ENCODE peak calls at places on chromosomes 16 and 17, in eight cellular contexts. H is AG10803, N is lower leg skin, J is cardiac fibroblast, M is fibroblast of pulmonary artery, B is neural progenitor cell, A is GM12865, V is Calu3. S is an unnamed sample.

GRCh38 chr17:33901085-33901484 is 354.0 kb upstream of the CCL2 start:
- DNase-seq in B (no peak), J (no peak), N (no peak), M (no peak), V (no peak), H (no peak), A (no peak), S (no peak)

GRCh38 chr16:48641770-48642169 is 31.8 kb upstream of the N4BP1 start:
- DNase-seq in M (no peak), J (no peak), A (no peak), V (no peak), H (no peak), B (no peak), N (no peak), S (no peak)

GRCh38 chr17:34081269-34081668 is 173.8 kb upstream of the CCL2 start:
- DNase-seq in A (peak), B (peak), H (no peak), N (no peak), J (peak), V (peak), M (peak), S (no peak)

GRCh38 chr16:80526418-80527061 is 14.3 kb upstream of the DYNLRB2 start:
- DNase-seq in M (peak), J (peak), V (peak), H (peak), N (no peak), B (peak), A (peak), S (peak)

GRCh38 chr17:47894498-47895253 is 1.4 kb upstream of the SP2 start:
- DNase-seq in H (no peak), M (no peak), V (no peak), N (no peak), B (no peak), J (no peak), A (no peak), S (no peak)

GRCh38 chr17:3744032-3744431 is 20.3 kb downstream of the HASPIN start:
- DNase-seq in J (peak), A (no peak), H (no peak), N (no peak), M (no peak), V (no peak), B (no peak), S (no peak)

GRCh38 chr16:25109643-25110042 is 1.9 kb upstream of the LCMT1 start:
- DNase-seq in M (peak), N (no peak), A (no peak), J (peak), V (peak), H (peak), B (no peak), S (peak)

GRCh38 chr16:27485811-27486210 is 63.9 kb downstream of the GTF3C1 start:
- DNase-seq in V (no peak), H (no peak), N (no peak), B (no peak), J (no peak), A (no peak), M (no peak), S (no peak)

GRCh38 chr17:57607553-57608120 is 137.5 kb downstream of the CCDC182 start:
- DNase-seq in N (no peak), J (peak), B (no peak), A (no peak), H (no peak), V (no peak), M (no peak), S (no peak)

GRCh38 chr17:69608808-69609494 is 194.5 kb downstream of the MAP2K6 start:
- DNase-seq in A (no peak), H (peak), M (peak), J (peak), B (no peak), N (no peak), V (no peak), S (no peak)

GRCh38 chr16:55297910-55298175 is 26.2 kb upstream of the IRX6 start:
- DNase-seq in H (peak), J (no peak), N (no peak), A (no peak), V (peak), M (no peak), B (no peak), S (no peak)

GRCh38 chr17:74759243-74759801 is 10.9 kb downstream of the NHERF1 start:
- DNase-seq in B (no peak), J (no peak), A (peak), H (no peak), M (no peak), N (no peak), V (peak), S (no peak)

GRCh38 chr17:68382582-68383085 is 74.7 kb downstream of the WIPI1 start:
- DNase-seq in H (peak), A (no peak), M (no peak), N (no peak), B (no peak), V (no peak), J (no peak), S (no peak)

GRCh38 chr17:75856062-75856681 is 1.0 kb upstream of the WBP2 start:
- DNase-seq in N (no peak), M (no peak), A (peak), J (peak), V (peak), H (no peak), B (no peak), S (no peak)
- TF ChIP-seq CTCF in N (no peak), M (no peak), A (no peak), J (no peak), V (no peak), H (no peak), B (no peak), S (peak)

DNA sequence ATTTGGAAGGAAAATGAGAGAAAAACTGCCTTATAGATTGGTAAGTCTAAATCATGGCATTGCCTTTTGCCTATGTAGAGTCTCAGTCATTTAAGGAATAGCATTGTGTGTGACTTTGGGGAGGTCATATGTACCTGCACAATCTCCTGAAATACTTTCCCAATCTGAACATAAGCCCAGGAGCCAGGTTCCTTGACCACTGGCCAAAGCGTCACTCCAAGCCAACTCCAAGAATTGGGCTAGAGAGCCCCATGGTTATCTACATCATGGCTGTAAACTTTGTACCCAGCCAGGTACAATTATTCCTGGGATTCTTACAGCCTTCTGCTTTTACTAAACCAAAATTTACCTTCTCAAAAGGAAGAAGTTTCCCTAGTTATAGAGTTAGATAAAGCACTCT is 40.8 kb upstream of the MED13 start:
- DNase-seq in A (no peak), J (no peak), B (no peak), M (no peak), N (no peak), H (no peak), V (no peak), S (no peak)
- TF ChIP-seq CTCF in A (no peak), J (no peak), B (no peak), M (no peak), N (no peak), H (no peak), V (no peak), S (no peak)

DNA sequence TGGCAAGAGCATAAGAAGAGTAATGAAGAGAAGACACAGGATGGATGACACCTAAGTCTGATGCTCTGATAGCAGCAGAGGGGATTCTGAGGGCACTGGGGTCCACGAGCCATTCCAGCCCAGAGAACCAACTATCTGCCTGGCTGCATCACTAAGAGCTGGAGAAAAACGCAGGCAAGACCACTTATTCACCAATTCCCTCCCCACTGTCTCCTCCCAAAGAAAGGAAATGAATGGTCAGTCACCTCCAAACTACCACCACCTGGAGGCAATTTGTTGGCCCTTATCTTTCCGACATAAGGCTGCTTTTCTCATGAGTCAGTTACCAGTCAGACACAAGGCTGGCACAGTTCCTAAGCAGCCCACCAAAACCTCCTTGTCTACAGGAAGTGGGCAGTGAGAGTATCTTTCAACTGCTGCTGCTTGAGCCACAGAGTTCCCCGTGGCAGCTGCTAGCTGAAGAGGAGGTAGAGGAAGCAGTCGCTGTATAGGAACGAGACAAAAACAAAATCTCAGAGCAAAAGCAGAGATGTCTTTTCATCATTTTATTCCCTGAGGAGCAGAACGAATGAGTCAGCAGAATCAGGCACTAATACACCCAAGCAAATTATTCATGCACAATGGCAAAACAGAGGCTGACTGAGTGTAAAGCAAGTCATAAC is 111.1 kb downstream of the SMG6 start:
- DNase-seq in M (peak), A (peak), V (peak), H (peak), B (no peak), J (peak), N (no peak), S (no peak)
- TF ChIP-seq CTCF in M (no peak), A (no peak), V (no peak), H (peak), B (no peak), J (no peak), N (no peak), S (no peak)

GRCh38 chr16:57627184-57627871 is 1.1 kb upstream of the ADGRG1 start:
- DNase-seq in N (no peak), M (peak), H (peak), A (no peak), J (peak), B (peak), V (peak), S (no peak)
- TF ChIP-seq CTCF in N (no peak), M (peak), H (peak), A (no peak), J (peak), B (peak), V (no peak), S (no peak)

GRCh38 chr16:12133738-12134137 is 157.2 kb downstream of the SNX29 start:
- DNase-seq in N (no peak), H (no peak), A (no peak), V (no peak), B (no peak), M (no peak), J (no peak), S (no peak)

GRCh38 chr16:12141073-12141472 is 164.5 kb downstream of the SNX29 start:
- DNase-seq in J (no peak), A (no peak), N (no peak), V (no peak), M (no peak), B (no peak), H (no peak), S (no peak)

GRCh38 chr16:12142157-12142556 is 165.6 kb downstream of the SNX29 start:
- DNase-seq in N (no peak), A (no peak), J (no peak), B (no peak), V (no peak), H (no peak), M (no peak), S (no peak)

GRCh38 chr16:12141556-12141955 is 165.0 kb downstream of the SNX29 start:
- DNase-seq in J (no peak), H (no peak), N (no peak), M (no peak), B (no peak), A (no peak), V (no peak), S (no peak)

DNA sequence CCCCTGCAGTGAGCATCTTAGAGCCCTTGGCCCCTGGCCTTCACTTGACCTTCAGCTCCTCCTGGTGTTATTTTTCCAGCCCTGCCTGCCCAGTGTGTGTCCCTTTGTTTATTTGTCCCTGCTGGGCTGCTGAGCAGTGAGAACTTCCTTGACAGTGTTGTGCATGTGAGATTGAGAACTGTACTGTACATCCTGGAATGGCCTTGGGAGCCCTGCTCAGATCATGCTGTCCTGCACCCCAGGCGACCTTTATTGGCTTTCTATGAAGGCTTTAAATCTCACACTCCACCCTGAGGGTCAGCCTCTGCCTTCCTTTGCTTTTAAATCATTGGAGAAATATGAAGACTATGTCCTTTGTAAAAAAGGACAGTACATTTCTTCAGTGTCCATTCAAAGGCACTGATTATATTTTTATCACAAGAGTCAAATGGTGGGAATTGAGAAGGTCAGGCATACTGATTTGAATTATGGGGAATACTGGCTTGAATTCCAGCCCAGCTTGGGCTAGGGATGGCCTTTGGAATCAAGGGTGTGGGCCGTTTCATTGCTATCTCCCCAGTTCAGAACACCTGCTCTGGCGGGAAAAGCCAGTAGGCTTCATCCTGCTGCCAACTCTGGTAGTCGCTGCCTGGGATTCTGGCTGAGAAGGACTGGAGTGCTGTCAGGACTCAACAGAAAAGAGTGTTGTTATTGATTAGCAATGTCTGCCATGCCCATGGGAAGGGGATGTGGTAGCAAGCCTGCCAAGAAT is 161.0 kb downstream of the SNX29 start:
- DNase-seq in J (no peak), M (no peak), A (no peak), V (no peak), B (no peak), H (no peak), N (no peak), S (no peak)
- TF ChIP-seq CTCF in J (no peak), M (no peak), A (no peak), V (no peak), B (no peak), H (no peak), N (no peak), S (no peak)

GRCh38 chr17:7252176-7253043 is at the start of gene ELP5:
- DNase-seq in H (peak), A (peak), J (peak), B (peak), V (peak), M (peak), N (peak), S (peak)
- TF ChIP-seq CTCF in H (peak), A (peak), J (no peak), B (peak), V (no peak), M (no peak), N (peak), S (peak)

DNA sequence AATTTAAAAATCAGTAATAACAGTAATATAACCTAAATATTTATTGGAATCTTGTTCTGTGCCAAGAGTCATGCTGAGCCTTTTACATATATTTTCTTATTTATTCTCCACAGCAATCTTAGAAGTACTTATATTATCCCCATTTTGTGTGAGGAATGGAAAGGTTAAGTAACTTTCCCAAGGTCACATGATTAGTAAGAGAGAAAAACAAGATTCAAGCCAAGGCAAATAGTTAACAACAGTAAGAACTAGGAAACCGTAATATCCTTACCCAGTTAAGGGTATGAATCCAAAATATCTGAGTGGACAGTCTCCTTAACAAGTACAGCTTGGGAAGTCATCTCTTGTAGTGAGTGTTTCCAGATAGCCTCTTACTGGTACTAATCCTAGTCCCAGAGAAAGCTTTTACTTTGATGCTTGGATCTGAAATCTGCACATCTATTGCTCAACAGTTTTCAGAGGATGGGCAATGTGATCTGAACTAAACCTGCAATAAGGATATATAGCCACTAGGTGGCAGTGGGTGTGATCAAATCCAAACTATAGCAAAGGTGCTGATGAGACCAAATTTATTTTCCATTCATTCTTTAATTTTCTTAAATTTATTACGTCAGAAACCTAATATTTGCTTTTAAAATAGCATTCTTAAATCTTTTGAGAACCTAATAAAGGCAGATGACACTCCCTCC is 23.3 kb downstream of the SHISA6 start:
- DNase-seq in H (no peak), V (no peak), J (peak), A (peak), M (no peak), B (no peak), N (no peak), S (no peak)
- TF ChIP-seq CTCF in H (peak), V (no peak), J (peak), A (peak), M (peak), B (peak), N (no peak), S (peak)

GRCh38 chr16:2752035-2752849 is at the start of gene SRRM2:
- DNase-seq in B (peak), V (peak), M (peak), A (peak), N (peak), H (peak), J (peak), S (peak)

GRCh38 chr16:2755158-2755557 is 2.7 kb downstream of the SRRM2 start:
- DNase-seq in V (no peak), M (no peak), J (no peak), H (no peak), N (no peak), B (no peak), A (no peak), S (no peak)

GRCh38 chr16:2751577-2752034 is 832 bp upstream of the SRRM2 start:
- DNase-seq in B (no peak), J (no peak), N (no peak), M (peak), H (no peak), V (no peak), A (peak), S (no peak)

GRCh38 chr16:2752850-2753522 is 548 bp downstream of the SRRM2 start:
- DNase-seq in N (peak), V (peak), H (peak), A (peak), B (peak), M (peak), J (peak), S (peak)

DNA sequence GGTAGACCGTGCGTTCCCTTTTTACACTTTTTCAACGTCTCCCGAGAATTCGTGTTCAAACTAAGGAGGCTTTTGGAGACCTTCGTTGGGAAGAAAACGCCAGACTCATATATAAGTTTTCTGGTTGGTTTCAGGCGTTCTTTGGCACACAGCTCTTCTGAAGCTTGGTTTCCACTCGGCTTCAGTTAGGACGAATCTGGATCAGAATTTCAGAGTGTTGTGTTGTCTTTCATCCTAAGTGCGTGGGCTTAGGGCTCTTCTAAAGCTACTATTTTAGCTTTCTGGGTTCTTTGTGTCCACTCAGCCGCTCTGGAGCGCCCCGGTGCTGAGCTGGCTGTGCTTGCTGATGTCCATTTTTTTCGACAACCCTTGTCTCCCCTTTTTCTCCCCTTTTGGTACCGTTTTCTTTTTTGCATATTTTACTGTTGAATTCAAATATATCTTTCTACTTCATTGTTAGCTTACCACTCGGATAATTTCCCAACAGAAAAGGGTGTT is 1.1 kb downstream of the SRRM2 start:
- DNase-seq in H (no peak), N (no peak), J (peak), A (no peak), B (peak), V (no peak), M (no peak), S (no peak)
- TF ChIP-seq CTCF in H (peak), N (no peak), J (no peak), A (no peak), B (no peak), V (no peak), M (no peak), S (no peak)

GRCh38 chr17:1484586-1485310 is 7.7 kb downstream of the MYO1C start:
- DNase-seq in N (peak), J (peak), V (peak), A (peak), H (no peak), M (peak), B (peak), S (no peak)
- TF ChIP-seq CTCF in N (no peak), J (peak), V (no peak), A (peak), H (no peak), M (no peak), B (peak), S (no peak)

S was measured in CD14-positive monocyte.